ENCODE peak calls at places on chromosome 7, in eight cellular contexts. One of them, this sample, is unnamed.

GRCh38 chr7:141974831-141975230 is 1.3 kb upstream of the TAS2R38 start:
- DNase-seq in A549: no peak
- DNase-seq in uterus: no peak
- DNase-seq in prostate gland: no peak
- DNase-seq in endodermal cell: peak
- DNase-seq in heart right ventricle: no peak
- DNase-seq in thoracic aorta: no peak
- DNase-seq in breast epithelium: no peak
- DNase-seq in this sample: no peak

GRCh38 chr7:12570529-12571461 is at the start of gene SCIN:
- DNase-seq in prostate gland: peak
- DNase-seq in uterus: no peak
- DNase-seq in heart right ventricle: peak
- DNase-seq in thoracic aorta: no peak
- DNase-seq in endodermal cell: peak
- DNase-seq in breast epithelium: no peak
- DNase-seq in A549: peak
- DNase-seq in this sample: no peak

GRCh38 chr7:106037489-106038176 is 74.5 kb downstream of the SYPL1 start:
- DNase-seq in endodermal cell: no peak
- DNase-seq in A549: no peak
- DNase-seq in breast epithelium: no peak
- DNase-seq in uterus: no peak
- DNase-seq in prostate gland: no peak
- DNase-seq in heart right ventricle: no peak
- DNase-seq in thoracic aorta: no peak
- DNase-seq in this sample: no peak

GRCh38 chr7:33050425-33051318 is 11.9 kb downstream of the NT5C3A start:
- DNase-seq in heart right ventricle: no peak
- DNase-seq in prostate gland: peak
- DNase-seq in thoracic aorta: no peak
- DNase-seq in uterus: no peak
- DNase-seq in breast epithelium: no peak
- DNase-seq in endodermal cell: no peak
- DNase-seq in A549: peak
- DNase-seq in this sample: no peak

GRCh38 chr7:23211542-23211941 is 29.7 kb downstream of the NUP42 start:
- DNase-seq in breast epithelium: no peak
- DNase-seq in thoracic aorta: no peak
- DNase-seq in A549: no peak
- DNase-seq in prostate gland: no peak
- DNase-seq in uterus: no peak
- DNase-seq in endodermal cell: peak
- DNase-seq in heart right ventricle: no peak
- DNase-seq in this sample: no peak

GRCh38 chr7:148856035-148856881 is 27.8 kb downstream of the EZH2 start:
- DNase-seq in thoracic aorta: no peak
- DNase-seq in heart right ventricle: no peak
- DNase-seq in breast epithelium: no peak
- DNase-seq in prostate gland: peak
- DNase-seq in A549: peak
- DNase-seq in uterus: peak
- DNase-seq in endodermal cell: peak
- DNase-seq in this sample: peak

GRCh38 chr7:129368389-129368986 is 65.7 kb upstream of the STRIP2 start:
- DNase-seq in prostate gland: no peak
- DNase-seq in A549: no peak
- DNase-seq in uterus: no peak
- DNase-seq in endodermal cell: peak
- DNase-seq in thoracic aorta: no peak
- DNase-seq in heart right ventricle: no peak
- DNase-seq in breast epithelium: no peak
- DNase-seq in this sample: no peak

GRCh38 chr7:117012284-117013174 is 59.2 kb downstream of the ST7 start:
- DNase-seq in thoracic aorta: no peak
- DNase-seq in heart right ventricle: no peak
- DNase-seq in A549: peak
- DNase-seq in uterus: no peak
- DNase-seq in endodermal cell: no peak
- DNase-seq in breast epithelium: no peak
- DNase-seq in prostate gland: no peak
- DNase-seq in this sample: no peak

GRCh38 chr7:130432886-130433285 is 7.9 kb downstream of the CEP41 start:
- DNase-seq in thoracic aorta: no peak
- DNase-seq in prostate gland: no peak
- DNase-seq in endodermal cell: no peak
- DNase-seq in uterus: no peak
- DNase-seq in heart right ventricle: no peak
- DNase-seq in A549: no peak
- DNase-seq in breast epithelium: no peak
- DNase-seq in this sample: no peak

GRCh38 chr7:130425798-130426197 is 15.0 kb downstream of the CEP41 start:
- DNase-seq in thoracic aorta: no peak
- DNase-seq in prostate gland: no peak
- DNase-seq in A549: no peak
- DNase-seq in heart right ventricle: no peak
- DNase-seq in breast epithelium: no peak
- DNase-seq in uterus: no peak
- DNase-seq in endodermal cell: no peak
- DNase-seq in this sample: no peak

GRCh38 chr7:130426541-130426940 is 14.3 kb downstream of the CEP41 start:
- DNase-seq in breast epithelium: no peak
- DNase-seq in heart right ventricle: no peak
- DNase-seq in A549: no peak
- DNase-seq in prostate gland: no peak
- DNase-seq in endodermal cell: no peak
- DNase-seq in uterus: no peak
- DNase-seq in thoracic aorta: no peak
- DNase-seq in this sample: no peak

GRCh38 chr7:130430841-130431713 is 9.7 kb downstream of the CEP41 start:
- DNase-seq in thoracic aorta: no peak
- DNase-seq in prostate gland: no peak
- DNase-seq in heart right ventricle: no peak
- DNase-seq in A549: no peak
- DNase-seq in endodermal cell: no peak
- DNase-seq in breast epithelium: no peak
- DNase-seq in uterus: no peak
- DNase-seq in this sample: no peak

DNA sequence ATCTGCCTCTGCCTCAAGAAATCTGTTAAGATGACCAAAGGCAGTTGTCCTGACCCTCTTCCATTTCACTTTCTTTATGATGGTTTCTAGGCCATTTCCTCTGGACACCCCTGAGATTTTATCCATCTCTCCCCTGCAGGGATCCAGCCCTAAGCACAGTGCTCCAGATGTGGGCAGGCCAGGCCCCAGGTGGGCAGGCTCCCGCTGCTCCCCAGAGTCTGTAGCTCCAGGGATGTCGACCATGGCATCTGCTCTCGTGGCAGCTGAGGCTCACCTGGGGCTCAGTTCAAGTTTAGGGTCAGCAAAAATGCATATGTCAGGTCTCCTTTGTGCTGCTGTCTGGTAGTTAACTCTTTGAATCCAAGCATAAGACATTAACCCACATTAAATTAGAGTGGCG is 11.8 kb downstream of the CEP41 start:
- DNase-seq in uterus: no peak
- DNase-seq in A549: no peak
- DNase-seq in prostate gland: no peak
- DNase-seq in endodermal cell: no peak
- DNase-seq in breast epithelium: no peak
- DNase-seq in heart right ventricle: no peak
- DNase-seq in thoracic aorta: no peak
- DNase-seq in this sample: no peak
- H3K27ac ChIP-seq in uterus: no peak
- H3K27ac ChIP-seq in A549: no peak
- H3K27ac ChIP-seq in prostate gland: no peak
- H3K27ac ChIP-seq in endodermal cell: no peak
- H3K27ac ChIP-seq in breast epithelium: no peak
- H3K27ac ChIP-seq in heart right ventricle: no peak
- H3K27ac ChIP-seq in thoracic aorta: no peak
- H3K27ac ChIP-seq in this sample: no peak

DNA sequence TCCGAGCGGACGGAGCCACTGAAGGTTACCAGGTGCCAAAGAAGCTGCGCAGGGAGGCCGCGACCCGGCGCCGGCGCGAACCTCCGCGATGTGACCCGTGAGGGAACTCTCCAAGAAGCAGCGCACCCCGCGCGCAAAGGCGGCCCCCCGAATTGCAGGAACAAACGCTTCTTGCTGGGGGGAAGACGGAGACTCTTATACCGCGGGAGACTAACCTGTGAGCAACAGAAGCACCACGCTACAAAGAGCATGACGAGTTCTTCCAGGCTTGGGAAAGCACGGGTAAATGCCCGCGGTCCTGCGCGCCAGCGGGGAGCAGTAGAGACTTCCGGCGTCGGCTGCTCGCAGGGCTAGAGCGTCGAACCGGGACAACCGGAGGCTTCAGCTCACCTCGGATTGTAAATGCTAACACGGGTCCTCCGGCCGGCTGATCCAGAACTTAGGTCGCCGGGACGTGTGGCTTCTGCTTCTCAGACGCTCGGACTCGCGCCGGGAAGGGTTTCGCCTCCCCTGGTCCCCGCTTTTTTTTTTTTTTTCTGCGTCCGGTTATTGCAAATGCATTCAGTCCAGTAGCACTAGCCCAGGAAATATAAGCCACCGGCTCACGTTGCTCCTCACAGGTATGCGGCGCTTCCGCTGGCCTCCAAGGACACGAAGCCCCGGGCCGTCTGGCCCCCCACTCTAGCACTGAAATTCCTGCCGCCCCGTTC is at the start of gene COA1:
- DNase-seq in breast epithelium: peak
- DNase-seq in A549: peak
- DNase-seq in uterus: peak
- DNase-seq in prostate gland: peak
- DNase-seq in heart right ventricle: peak
- DNase-seq in thoracic aorta: peak
- DNase-seq in endodermal cell: peak
- DNase-seq in this sample: peak
- TF ChIP-seq CTCF in breast epithelium: no peak
- TF ChIP-seq CTCF in A549: no peak
- TF ChIP-seq CTCF in uterus: no peak
- TF ChIP-seq CTCF in prostate gland: peak
- TF ChIP-seq CTCF in heart right ventricle: no peak
- TF ChIP-seq CTCF in thoracic aorta: no peak
- TF ChIP-seq CTCF in endodermal cell: peak
- TF ChIP-seq CTCF in this sample: no peak

GRCh38 chr7:94882891-94883290 is 24.5 kb upstream of the PPP1R9A start:
- DNase-seq in endodermal cell: no peak
- DNase-seq in uterus: no peak
- DNase-seq in prostate gland: no peak
- DNase-seq in thoracic aorta: no peak
- DNase-seq in breast epithelium: no peak
- DNase-seq in heart right ventricle: no peak
- DNase-seq in A549: no peak
- DNase-seq in this sample: no peak

GRCh38 chr7:94875221-94875620 is 32.2 kb upstream of the PPP1R9A start:
- DNase-seq in breast epithelium: no peak
- DNase-seq in heart right ventricle: no peak
- DNase-seq in prostate gland: no peak
- DNase-seq in A549: no peak
- DNase-seq in endodermal cell: no peak
- DNase-seq in thoracic aorta: no peak
- DNase-seq in uterus: no peak
- DNase-seq in this sample: no peak

GRCh38 chr7:94873239-94873638 is 34.2 kb upstream of the PPP1R9A start:
- DNase-seq in endodermal cell: no peak
- DNase-seq in heart right ventricle: no peak
- DNase-seq in breast epithelium: no peak
- DNase-seq in uterus: no peak
- DNase-seq in prostate gland: no peak
- DNase-seq in A549: no peak
- DNase-seq in thoracic aorta: no peak
- DNase-seq in this sample: no peak

GRCh38 chr7:94874036-94874745 is 33.2 kb upstream of the PPP1R9A start:
- DNase-seq in uterus: no peak
- DNase-seq in endodermal cell: no peak
- DNase-seq in heart right ventricle: no peak
- DNase-seq in A549: no peak
- DNase-seq in thoracic aorta: no peak
- DNase-seq in prostate gland: no peak
- DNase-seq in breast epithelium: no peak
- DNase-seq in this sample: no peak

DNA sequence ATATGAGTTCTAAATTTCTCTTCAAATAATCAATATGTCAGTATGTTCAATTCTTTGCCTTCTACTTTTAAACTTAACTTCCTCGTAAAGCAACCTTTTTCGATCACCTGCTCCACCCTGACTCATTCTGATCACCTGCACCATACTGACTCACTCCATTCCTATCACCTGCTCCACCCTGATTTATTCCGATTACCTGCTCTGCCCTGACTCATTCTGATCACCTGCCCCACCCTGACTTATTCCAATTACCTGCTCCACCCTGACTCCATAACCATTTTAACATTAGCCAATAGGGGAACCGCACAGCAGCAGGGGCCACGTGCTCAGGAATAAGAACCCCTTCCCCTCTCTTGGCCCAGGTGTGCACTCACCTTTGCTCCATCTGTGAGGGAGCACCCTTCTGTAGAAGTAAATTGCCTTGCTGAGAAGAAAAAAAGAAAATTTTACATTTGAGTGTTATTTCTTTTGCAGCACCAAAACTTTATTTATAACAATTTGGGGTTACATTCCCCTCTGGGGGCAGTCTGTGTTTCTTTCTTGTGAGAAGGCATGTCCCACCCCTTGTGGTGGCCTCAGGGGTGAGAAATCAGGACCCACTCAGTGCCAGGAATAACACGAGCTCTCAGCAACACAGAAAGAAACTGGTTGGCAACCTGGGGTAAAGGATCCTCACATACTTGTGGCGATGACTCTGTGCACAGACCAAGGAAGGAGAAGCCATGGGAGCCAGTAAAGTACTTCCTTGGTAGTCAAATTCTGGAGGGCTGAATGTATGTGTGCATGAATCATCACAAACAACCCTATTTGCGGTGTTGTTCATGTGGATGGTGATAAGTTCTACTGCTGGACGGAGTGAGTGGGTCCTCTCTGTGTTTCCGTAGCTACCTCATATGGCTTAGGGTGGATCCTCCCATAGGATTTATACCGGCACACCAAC is 29.4 kb upstream of the PPP1R9A start:
- DNase-seq in uterus: no peak
- DNase-seq in breast epithelium: no peak
- DNase-seq in A549: no peak
- DNase-seq in prostate gland: no peak
- DNase-seq in endodermal cell: no peak
- DNase-seq in heart right ventricle: no peak
- DNase-seq in thoracic aorta: no peak
- DNase-seq in this sample: no peak
- H3K27ac ChIP-seq in uterus: no peak
- H3K27ac ChIP-seq in breast epithelium: no peak
- H3K27ac ChIP-seq in A549: no peak
- H3K27ac ChIP-seq in prostate gland: no peak
- H3K27ac ChIP-seq in endodermal cell: no peak
- H3K27ac ChIP-seq in heart right ventricle: no peak
- H3K27ac ChIP-seq in thoracic aorta: no peak
- H3K27ac ChIP-seq in this sample: no peak

DNA sequence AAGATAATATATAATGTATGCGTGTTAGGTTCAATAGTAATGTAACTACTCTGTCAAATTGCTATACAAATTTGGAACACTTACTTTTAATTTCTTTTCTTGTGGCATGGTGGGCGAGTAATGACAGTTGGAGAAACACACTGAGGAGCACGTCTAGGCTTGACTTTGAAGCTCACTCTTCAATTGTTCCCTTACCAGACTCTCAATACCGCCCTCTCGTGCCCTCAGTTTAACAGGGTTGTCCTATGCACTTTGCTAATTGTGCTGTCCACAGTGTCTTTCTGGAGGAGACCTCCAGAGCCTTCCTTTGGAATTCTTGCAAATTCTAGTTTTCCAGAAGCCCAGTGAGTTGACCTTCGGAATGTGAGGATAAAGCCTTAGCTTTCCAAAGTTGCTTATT is 107.2 kb upstream of the RELN start:
- DNase-seq in breast epithelium: no peak
- DNase-seq in thoracic aorta: no peak
- DNase-seq in prostate gland: peak
- DNase-seq in heart right ventricle: no peak
- DNase-seq in uterus: no peak
- DNase-seq in A549: peak
- DNase-seq in endodermal cell: peak
- DNase-seq in this sample: no peak
- TF ChIP-seq CTCF in breast epithelium: no peak
- TF ChIP-seq CTCF in thoracic aorta: no peak
- TF ChIP-seq CTCF in prostate gland: no peak
- TF ChIP-seq CTCF in heart right ventricle: no peak
- TF ChIP-seq CTCF in uterus: no peak
- TF ChIP-seq CTCF in A549: no peak
- TF ChIP-seq CTCF in endodermal cell: peak
- TF ChIP-seq CTCF in this sample: no peak

This sample was measured in CD4-positive, alpha-beta T cell.